ENCODE peak calls at places on chromosomes 16 and 17, in nine cellular contexts. C is neural progenitor cell, T is tibial artery, W is astrocyte of the spinal cord, I is fibroblast of pulmonary artery, K is heart left ventricle, V is cardiac muscle cell, O is testis, Q is left ventricle myocardium inferior. Z is an unnamed sample.

GRCh38 chr16:28288117-28288516 is 4.2 kb upstream of the SBK1 start:
- DNase-seq in V (no peak), O (no peak), K (no peak), I (no peak), Q (no peak), T (no peak), C (no peak), W (no peak), Z (no peak)

GRCh38 chr17:12727076-12727750 is 61.5 kb downstream of the MYOCD start:
- DNase-seq in C (no peak), Q (no peak), K (no peak), I (peak), W (peak), V (no peak), T (no peak), O (no peak), Z (peak)

GRCh38 chr17:79561486-79562116 is 49.2 kb downstream of the RBFOX3 start:
- DNase-seq in C (no peak), K (no peak), V (no peak), Q (no peak), I (no peak), O (no peak), W (no peak), T (no peak), Z (no peak)

GRCh38 chr16:81535679-81536360 is 91.2 kb downstream of the CMIP start:
- DNase-seq in O (no peak), Q (no peak), I (no peak), T (no peak), C (no peak), V (no peak), W (no peak), K (no peak), Z (no peak)

GRCh38 chr17:42857389-42857788 is 6.4 kb downstream of the AOC3 start:
- DNase-seq in W (no peak), T (no peak), I (no peak), C (peak), V (no peak), Q (no peak), K (no peak), O (no peak), Z (no peak)

GRCh38 chr16:88034770-88035169 is 83.5 kb downstream of the BANP start:
- DNase-seq in C (no peak), W (no peak), V (no peak), T (no peak), Q (no peak), K (no peak), O (no peak), I (no peak), Z (no peak)

GRCh38 chr16:73847090-73847489 is 449.5 kb upstream of the PSMD7 start:
- DNase-seq in C (peak), T (no peak), W (no peak), O (no peak), Q (no peak), K (no peak), V (no peak), I (no peak), Z (no peak)

GRCh38 chr16:79897087-79897443 is 296.5 kb upstream of the MAF start:
- DNase-seq in I (no peak), O (no peak), K (no peak), V (no peak), C (no peak), W (no peak), T (no peak), Q (no peak), Z (no peak)

GRCh38 chr16:12459401-12459791 is 344.3 kb downstream of the CPPED1 start:
- DNase-seq in I (no peak), T (peak), W (no peak), O (peak), C (no peak), K (peak), V (no peak), Q (peak), Z (no peak)

GRCh38 chr16:29307598-29308507 is 98.7 kb downstream of the NPIPB11 start:
- DNase-seq in V (no peak), O (no peak), C (no peak), W (peak), K (no peak), Q (no peak), I (no peak), T (no peak), Z (peak)

GRCh38 chr16:49567940-49568339 is 194.3 kb downstream of the C16orf78 start:
- DNase-seq in K (no peak), V (no peak), T (no peak), C (no peak), I (no peak), W (no peak), O (peak), Q (no peak), Z (no peak)

GRCh38 chr16:31148281-31148728 is 1.6 kb downstream of the PRSS36 start:
- DNase-seq in V (no peak), O (peak), W (no peak), T (no peak), K (no peak), I (no peak), Q (no peak), C (peak), Z (no peak)

GRCh38 chr17:80917716-80918560 is 73.7 kb upstream of the CHMP6 start:
- DNase-seq in C (no peak), K (peak), W (no peak), Q (no peak), O (no peak), I (no peak), T (no peak), V (no peak), Z (no peak)

GRCh38 chr17:81295031-81295677 is at the start of gene SLC38A10:
- DNase-seq in K (peak), C (peak), O (peak), V (peak), T (peak), I (peak), W (peak), Q (peak), Z (peak)

GRCh38 chr16:27920391-27920891 is 143.1 kb downstream of the GSG1L start:
- DNase-seq in C (peak), T (no peak), O (peak), K (no peak), Q (no peak), I (no peak), W (no peak), V (peak), Z (peak)

GRCh38 chr17:80901319-80901718 is 90.3 kb upstream of the CHMP6 start:
- DNase-seq in W (no peak), Q (no peak), V (no peak), T (no peak), K (no peak), C (no peak), I (peak), O (no peak), Z (no peak)

GRCh38 chr16:68739964-68740627 is 3.0 kb downstream of the CDH1 start:
- DNase-seq in V (no peak), Q (no peak), T (no peak), K (no peak), I (no peak), W (no peak), O (no peak), C (no peak), Z (no peak)

DNA sequence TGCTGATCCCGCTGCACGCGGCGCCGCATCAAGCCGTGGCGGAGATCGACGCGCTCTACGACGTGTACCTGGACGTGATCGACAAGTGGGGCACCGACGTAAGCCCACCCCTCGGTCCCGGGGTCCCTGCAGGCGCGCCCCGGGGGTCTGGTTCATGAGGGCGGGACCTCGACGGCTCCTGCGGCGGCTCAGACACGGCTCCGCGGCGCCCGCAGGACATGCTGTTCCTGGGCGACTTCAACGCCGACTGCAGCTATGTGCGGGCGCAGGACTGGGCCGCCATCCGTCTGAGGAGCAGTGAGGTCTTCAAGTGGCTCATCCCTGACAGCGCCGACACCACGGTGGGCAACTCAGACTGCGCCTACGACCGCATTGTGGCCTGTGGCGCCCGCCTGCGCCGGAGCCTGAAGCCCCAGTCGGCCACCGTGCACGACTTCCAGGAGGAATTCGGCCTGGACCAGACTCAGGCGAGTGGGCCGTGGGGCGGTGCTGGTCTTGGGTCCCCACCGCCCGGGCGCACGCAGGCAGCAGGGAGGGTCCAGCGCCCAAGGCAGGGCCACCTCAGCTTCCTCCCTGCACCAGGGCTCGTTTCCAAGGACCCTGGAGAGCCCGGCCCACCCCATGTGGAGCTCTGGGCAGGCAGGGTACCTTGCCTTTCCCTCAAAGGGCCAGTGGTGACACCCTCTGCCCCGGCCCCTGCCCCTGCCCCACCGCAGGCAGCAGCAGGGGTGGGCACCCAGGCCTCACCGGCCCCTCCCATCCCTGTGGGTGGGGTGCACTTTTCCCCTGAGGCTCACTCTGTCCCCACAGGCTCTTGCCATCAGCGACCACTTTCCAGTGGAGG is 1.5 kb downstream of the DNASE1L2 start:
- DNase-seq in K (no peak), V (no peak), T (no peak), O (no peak), C (peak), Q (no peak), I (no peak), W (no peak), Z (peak)
- H3K4me3 ChIP-seq in K (no peak), V (peak), T (no peak), O (no peak), C (peak), Q (peak), I (no peak), W (no peak), Z (no peak)

GRCh38 chr16:67421030-67421429 is 4.8 kb upstream of the ZDHHC1 start:
- DNase-seq in O (no peak), Q (no peak), K (no peak), C (no peak), V (no peak), T (no peak), W (no peak), I (no peak), Z (no peak)

GRCh38 chr16:67417333-67418061 is 1.2 kb upstream of the ZDHHC1 start:
- DNase-seq in K (no peak), O (no peak), I (no peak), W (no peak), C (no peak), T (no peak), Q (no peak), V (no peak), Z (no peak)

GRCh38 chr16:67423015-67423414 is 6.7 kb upstream of the ZDHHC1 start:
- DNase-seq in K (no peak), V (no peak), O (no peak), W (no peak), I (no peak), T (no peak), C (no peak), Q (no peak), Z (no peak)

GRCh38 chr16:67419502-67419901 is 3.2 kb upstream of the ZDHHC1 start:
- DNase-seq in I (no peak), W (no peak), K (no peak), T (no peak), Q (no peak), C (no peak), V (no peak), O (no peak), Z (no peak)

DNA sequence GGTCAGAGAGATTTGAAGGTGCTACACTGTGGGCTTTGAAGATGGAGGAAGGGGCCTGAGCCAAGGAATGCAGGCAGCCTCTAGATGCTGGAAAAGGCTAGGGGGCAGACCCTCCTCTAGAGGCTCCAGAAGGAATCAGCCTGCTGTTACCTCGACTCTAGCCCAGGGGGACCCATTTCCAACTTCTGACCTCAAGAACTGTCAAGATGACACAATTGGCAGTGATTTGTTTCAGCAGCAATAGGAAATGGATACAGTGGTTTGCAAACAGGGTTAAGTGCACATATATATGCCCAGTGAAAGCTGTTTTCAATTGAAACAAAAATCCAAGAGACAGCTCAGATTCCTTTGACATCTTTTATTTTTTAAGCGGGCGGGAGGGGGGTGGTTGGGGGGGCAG is 3.7 kb upstream of the ZDHHC1 start:
- DNase-seq in T (no peak), Q (no peak), W (no peak), V (no peak), K (no peak), C (no peak), O (no peak), I (no peak), Z (no peak)
- TF ChIP-seq CTCF in T (no peak), Q (no peak), W (no peak), V (no peak), K (no peak), C (peak), O (no peak), I (no peak), Z (no peak)

DNA sequence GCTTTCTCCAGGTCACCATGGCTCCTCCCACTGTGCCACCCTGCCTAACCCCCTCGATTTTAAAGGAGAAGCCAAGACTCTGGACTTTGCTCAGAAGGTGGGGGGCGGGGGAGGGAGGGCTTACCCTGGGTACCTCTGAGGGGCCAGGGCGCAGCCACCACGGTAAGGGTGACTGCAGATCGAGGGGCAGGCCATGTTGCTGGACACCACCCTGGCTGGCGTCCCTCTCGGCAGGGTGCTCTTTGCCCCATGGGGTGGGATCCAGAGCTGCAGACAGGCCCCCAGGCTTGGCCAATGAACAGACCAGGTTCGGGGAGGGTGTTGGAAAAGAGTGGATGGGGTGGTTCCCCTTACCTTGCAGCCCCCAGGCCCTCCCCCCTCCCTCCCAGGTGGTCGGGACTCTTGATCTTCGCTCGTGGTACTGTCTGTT is 392 bp upstream of the GRB7 start:
- DNase-seq in W (no peak), O (no peak), I (no peak), T (no peak), K (no peak), V (no peak), C (no peak), Q (no peak), Z (no peak)
- H3K4me3 ChIP-seq in W (no peak), O (no peak), I (no peak), T (no peak), K (no peak), V (peak), C (peak), Q (peak), Z (no peak)

DNA sequence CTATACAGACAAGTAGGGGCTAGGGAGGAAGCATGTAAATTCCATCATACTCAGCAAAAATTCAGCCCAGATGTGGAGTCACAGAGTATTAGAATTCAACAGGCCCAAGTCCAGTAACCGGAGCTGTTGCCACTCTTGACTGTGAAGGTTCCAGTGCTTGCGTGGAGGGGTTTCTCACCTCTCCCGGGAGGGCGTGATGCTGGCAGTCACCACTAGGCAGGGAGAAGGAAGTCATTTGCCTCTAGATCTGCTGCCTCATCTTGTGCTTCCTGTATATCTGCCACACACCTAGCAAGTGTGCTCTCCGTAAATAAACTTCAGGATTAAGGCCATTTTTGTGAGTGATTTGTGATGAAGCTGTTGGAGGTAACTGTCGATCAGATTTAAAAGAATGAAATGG is 1.0 kb upstream of the CKLF start:
- DNase-seq in C (peak), T (no peak), K (no peak), I (peak), O (no peak), Q (no peak), W (no peak), V (peak), Z (peak)
- TF ChIP-seq CTCF in C (peak), T (peak), K (no peak), I (peak), O (no peak), Q (peak), W (peak), V (peak), Z (peak)

GRCh38 chr17:78122221-78122990 is 6.1 kb downstream of the TMC6 start:
- DNase-seq in V (no peak), I (no peak), Q (no peak), K (no peak), O (no peak), T (no peak), C (no peak), W (no peak), Z (no peak)
- H3K4me3 ChIP-seq in V (no peak), I (no peak), Q (no peak), K (peak), O (no peak), T (no peak), C (no peak), W (no peak), Z (no peak)

GRCh38 chr17:44942456-44942855 is 5.1 kb downstream of the KIF18B start:
- DNase-seq in Q (no peak), I (no peak), T (no peak), C (no peak), V (no peak), K (no peak), O (no peak), W (no peak), Z (no peak)
- TF ChIP-seq CTCF in Q (no peak), I (no peak), T (no peak), C (no peak), V (no peak), K (no peak), O (no peak), W (no peak), Z (no peak)

GRCh38 chr17:50373705-50374104 is 676 bp downstream of the EME1 start:
- DNase-seq in C (no peak), O (no peak), Q (no peak), W (no peak), I (no peak), K (no peak), V (no peak), T (no peak), Z (no peak)
- H3K4me3 ChIP-seq in C (peak), O (no peak), Q (peak), W (peak), I (peak), K (peak), V (peak), T (no peak), Z (peak)

DNA sequence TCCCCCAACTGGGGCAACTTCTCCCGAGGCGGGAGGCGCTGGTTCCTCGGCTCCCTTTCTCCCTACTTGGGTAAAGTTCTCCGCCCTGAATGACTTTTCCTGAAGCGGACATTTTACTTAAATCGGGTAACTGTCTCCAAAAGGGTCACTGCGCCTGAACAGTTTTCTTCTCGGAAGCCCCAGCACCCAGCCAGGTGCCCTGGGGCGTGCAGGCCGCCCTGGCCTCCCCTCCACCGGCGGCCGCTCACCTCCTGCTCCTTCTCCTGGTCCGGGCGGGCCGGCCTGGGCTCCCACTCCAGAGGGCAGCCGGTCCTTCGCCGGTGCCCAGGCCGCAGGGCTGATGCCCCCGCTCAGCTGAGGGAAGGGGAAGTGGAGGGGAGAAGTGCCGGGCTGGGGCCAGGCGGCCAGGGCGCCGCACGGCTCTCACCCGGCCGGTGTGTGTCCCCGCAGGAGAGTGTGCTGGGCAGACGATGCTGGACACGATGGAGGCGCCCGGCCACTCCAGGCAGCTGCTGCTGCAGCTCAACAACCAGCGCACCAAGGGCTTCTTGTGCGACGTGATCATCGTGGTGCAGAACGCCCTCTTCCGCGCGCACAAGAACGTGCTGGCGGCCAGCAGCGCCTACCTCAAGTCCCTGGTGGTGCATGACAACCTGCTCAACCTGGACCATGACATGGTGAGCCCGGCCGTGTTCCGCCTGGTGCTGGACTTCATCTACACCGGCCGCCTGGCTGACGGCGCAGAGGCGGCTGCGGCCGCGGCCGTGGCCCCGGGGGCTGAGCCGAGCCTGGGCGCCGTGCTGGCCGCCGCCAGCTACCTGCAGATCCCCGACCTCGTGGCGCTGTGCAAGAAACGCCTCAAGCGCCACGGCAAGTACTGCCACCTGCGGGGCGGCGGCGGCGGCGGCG is 1.6 kb downstream of the HIC1 start:
- DNase-seq in Q (no peak), C (peak), W (peak), K (peak), V (peak), O (no peak), I (peak), T (no peak), Z (peak)
- TF ChIP-seq CTCF in Q (peak), C (no peak), W (no peak), K (no peak), V (no peak), O (no peak), I (no peak), T (no peak), Z (no peak)